ENCODE peak calls at places on chromosomes 5 and 9, in nine cellular contexts. One of them, this sample, is unnamed.

GRCh38 chr9:130172858-130173461 is 756 bp downstream of the NCS1 start:
- DNase-seq in foreskin melanocyte: peak
- DNase-seq in B cell: no peak
- DNase-seq in NB4: peak
- DNase-seq in right cardiac atrium: peak
- DNase-seq in stimulated activated CD4-positive, alpha-beta T cell treated with anti-CD3 and anti-CD28 coated beads, Interleukin-1b, Interleukin-23, amount 100 ng/mL, for 4 hours: peak
- DNase-seq in NCI-H187 treated with DMSO at 0.1 percent for 48 hours: no peak
- DNase-seq in activated effector memory CD4-positive, alpha-beta T cell treated with anti-CD3 and anti-CD28 coated beads, Interleukin-2, amount 50 U/mL, for 16 hours: peak
- DNase-seq in cardiac muscle cell: peak
- DNase-seq in this sample: no peak

GRCh38 chr5:92652735-92653134 is 928.3 kb downstream of the NR2F1-AS1 start:
- DNase-seq in stimulated activated CD4-positive, alpha-beta T cell treated with anti-CD3 and anti-CD28 coated beads, Interleukin-1b, Interleukin-23, amount 100 ng/mL, for 4 hours: no peak
- DNase-seq in B cell: no peak
- DNase-seq in NB4: no peak
- DNase-seq in right cardiac atrium: no peak
- DNase-seq in activated effector memory CD4-positive, alpha-beta T cell treated with anti-CD3 and anti-CD28 coated beads, Interleukin-2, amount 50 U/mL, for 16 hours: no peak
- DNase-seq in cardiac muscle cell: peak
- DNase-seq in foreskin melanocyte: no peak
- DNase-seq in NCI-H187 treated with DMSO at 0.1 percent for 48 hours: no peak
- DNase-seq in this sample: no peak

GRCh38 chr9:92324889-92325268 is 271 bp downstream of the NOL8 start:
- DNase-seq in foreskin melanocyte: no peak
- DNase-seq in activated effector memory CD4-positive, alpha-beta T cell treated with anti-CD3 and anti-CD28 coated beads, Interleukin-2, amount 50 U/mL, for 16 hours: no peak
- DNase-seq in cardiac muscle cell: no peak
- DNase-seq in NB4: no peak
- DNase-seq in stimulated activated CD4-positive, alpha-beta T cell treated with anti-CD3 and anti-CD28 coated beads, Interleukin-1b, Interleukin-23, amount 100 ng/mL, for 4 hours: no peak
- DNase-seq in NCI-H187 treated with DMSO at 0.1 percent for 48 hours: no peak
- DNase-seq in B cell: no peak
- DNase-seq in right cardiac atrium: no peak
- DNase-seq in this sample: no peak

GRCh38 chr9:69542942-69543704 is 129.0 kb downstream of the APBA1 start:
- DNase-seq in right cardiac atrium: peak
- DNase-seq in stimulated activated CD4-positive, alpha-beta T cell treated with anti-CD3 and anti-CD28 coated beads, Interleukin-1b, Interleukin-23, amount 100 ng/mL, for 4 hours: no peak
- DNase-seq in B cell: no peak
- DNase-seq in NCI-H187 treated with DMSO at 0.1 percent for 48 hours: peak
- DNase-seq in activated effector memory CD4-positive, alpha-beta T cell treated with anti-CD3 and anti-CD28 coated beads, Interleukin-2, amount 50 U/mL, for 16 hours: no peak
- DNase-seq in NB4: peak
- DNase-seq in cardiac muscle cell: no peak
- DNase-seq in foreskin melanocyte: no peak
- DNase-seq in this sample: peak

GRCh38 chr5:125603321-125603720 is 819.9 kb upstream of the GRAMD2B start:
- DNase-seq in NB4: no peak
- DNase-seq in activated effector memory CD4-positive, alpha-beta T cell treated with anti-CD3 and anti-CD28 coated beads, Interleukin-2, amount 50 U/mL, for 16 hours: no peak
- DNase-seq in B cell: no peak
- DNase-seq in stimulated activated CD4-positive, alpha-beta T cell treated with anti-CD3 and anti-CD28 coated beads, Interleukin-1b, Interleukin-23, amount 100 ng/mL, for 4 hours: no peak
- DNase-seq in NCI-H187 treated with DMSO at 0.1 percent for 48 hours: no peak
- DNase-seq in cardiac muscle cell: no peak
- DNase-seq in right cardiac atrium: no peak
- DNase-seq in foreskin melanocyte: no peak
- DNase-seq in this sample: no peak

GRCh38 chr9:114382951-114383865 is 4.6 kb downstream of the AKNA start:
- DNase-seq in foreskin melanocyte: peak
- DNase-seq in activated effector memory CD4-positive, alpha-beta T cell treated with anti-CD3 and anti-CD28 coated beads, Interleukin-2, amount 50 U/mL, for 16 hours: peak
- DNase-seq in B cell: peak
- DNase-seq in stimulated activated CD4-positive, alpha-beta T cell treated with anti-CD3 and anti-CD28 coated beads, Interleukin-1b, Interleukin-23, amount 100 ng/mL, for 4 hours: peak
- DNase-seq in NB4: peak
- DNase-seq in cardiac muscle cell: peak
- DNase-seq in NCI-H187 treated with DMSO at 0.1 percent for 48 hours: no peak
- DNase-seq in right cardiac atrium: peak
- DNase-seq in this sample: no peak

GRCh38 chr9:87062706-87063105 is 115.4 kb upstream of the GAS1 start:
- DNase-seq in NCI-H187 treated with DMSO at 0.1 percent for 48 hours: no peak
- DNase-seq in cardiac muscle cell: peak
- DNase-seq in right cardiac atrium: no peak
- DNase-seq in NB4: no peak
- DNase-seq in foreskin melanocyte: no peak
- DNase-seq in activated effector memory CD4-positive, alpha-beta T cell treated with anti-CD3 and anti-CD28 coated beads, Interleukin-2, amount 50 U/mL, for 16 hours: no peak
- DNase-seq in stimulated activated CD4-positive, alpha-beta T cell treated with anti-CD3 and anti-CD28 coated beads, Interleukin-1b, Interleukin-23, amount 100 ng/mL, for 4 hours: no peak
- DNase-seq in B cell: no peak
- DNase-seq in this sample: no peak

GRCh38 chr9:129174724-129175514 is 3.1 kb downstream of the IER5L start:
- DNase-seq in activated effector memory CD4-positive, alpha-beta T cell treated with anti-CD3 and anti-CD28 coated beads, Interleukin-2, amount 50 U/mL, for 16 hours: peak
- DNase-seq in cardiac muscle cell: peak
- DNase-seq in right cardiac atrium: peak
- DNase-seq in NB4: peak
- DNase-seq in stimulated activated CD4-positive, alpha-beta T cell treated with anti-CD3 and anti-CD28 coated beads, Interleukin-1b, Interleukin-23, amount 100 ng/mL, for 4 hours: peak
- DNase-seq in B cell: no peak
- DNase-seq in foreskin melanocyte: peak
- DNase-seq in NCI-H187 treated with DMSO at 0.1 percent for 48 hours: no peak
- DNase-seq in this sample: peak

GRCh38 chr5:78550891-78551290 is 97.7 kb downstream of the LHFPL2 start:
- DNase-seq in NCI-H187 treated with DMSO at 0.1 percent for 48 hours: no peak
- DNase-seq in B cell: no peak
- DNase-seq in right cardiac atrium: no peak
- DNase-seq in NB4: no peak
- DNase-seq in cardiac muscle cell: no peak
- DNase-seq in stimulated activated CD4-positive, alpha-beta T cell treated with anti-CD3 and anti-CD28 coated beads, Interleukin-1b, Interleukin-23, amount 100 ng/mL, for 4 hours: no peak
- DNase-seq in foreskin melanocyte: no peak
- DNase-seq in activated effector memory CD4-positive, alpha-beta T cell treated with anti-CD3 and anti-CD28 coated beads, Interleukin-2, amount 50 U/mL, for 16 hours: no peak
- DNase-seq in this sample: no peak

GRCh38 chr5:90017236-90017635 is 392.3 kb downstream of the CETN3 start:
- DNase-seq in NCI-H187 treated with DMSO at 0.1 percent for 48 hours: no peak
- DNase-seq in B cell: no peak
- DNase-seq in activated effector memory CD4-positive, alpha-beta T cell treated with anti-CD3 and anti-CD28 coated beads, Interleukin-2, amount 50 U/mL, for 16 hours: no peak
- DNase-seq in NB4: no peak
- DNase-seq in stimulated activated CD4-positive, alpha-beta T cell treated with anti-CD3 and anti-CD28 coated beads, Interleukin-1b, Interleukin-23, amount 100 ng/mL, for 4 hours: no peak
- DNase-seq in cardiac muscle cell: no peak
- DNase-seq in right cardiac atrium: no peak
- DNase-seq in foreskin melanocyte: no peak
- DNase-seq in this sample: no peak

GRCh38 chr5:150774145-150774544 is 4.4 kb upstream of the SMIM3 start:
- DNase-seq in foreskin melanocyte: peak
- DNase-seq in NCI-H187 treated with DMSO at 0.1 percent for 48 hours: no peak
- DNase-seq in cardiac muscle cell: peak
- DNase-seq in stimulated activated CD4-positive, alpha-beta T cell treated with anti-CD3 and anti-CD28 coated beads, Interleukin-1b, Interleukin-23, amount 100 ng/mL, for 4 hours: no peak
- DNase-seq in right cardiac atrium: no peak
- DNase-seq in NB4: peak
- DNase-seq in B cell: no peak
- DNase-seq in activated effector memory CD4-positive, alpha-beta T cell treated with anti-CD3 and anti-CD28 coated beads, Interleukin-2, amount 50 U/mL, for 16 hours: no peak
- DNase-seq in this sample: no peak

GRCh38 chr5:55402199-55402598 is 94.4 kb downstream of the MTREX start:
- DNase-seq in cardiac muscle cell: no peak
- DNase-seq in activated effector memory CD4-positive, alpha-beta T cell treated with anti-CD3 and anti-CD28 coated beads, Interleukin-2, amount 50 U/mL, for 16 hours: no peak
- DNase-seq in right cardiac atrium: no peak
- DNase-seq in B cell: no peak
- DNase-seq in NCI-H187 treated with DMSO at 0.1 percent for 48 hours: no peak
- DNase-seq in stimulated activated CD4-positive, alpha-beta T cell treated with anti-CD3 and anti-CD28 coated beads, Interleukin-1b, Interleukin-23, amount 100 ng/mL, for 4 hours: no peak
- DNase-seq in NB4: no peak
- DNase-seq in foreskin melanocyte: no peak
- DNase-seq in this sample: no peak

GRCh38 chr5:90297045-90297764 is 112.4 kb downstream of the CETN3 start:
- DNase-seq in cardiac muscle cell: no peak
- DNase-seq in stimulated activated CD4-positive, alpha-beta T cell treated with anti-CD3 and anti-CD28 coated beads, Interleukin-1b, Interleukin-23, amount 100 ng/mL, for 4 hours: no peak
- DNase-seq in right cardiac atrium: no peak
- DNase-seq in NCI-H187 treated with DMSO at 0.1 percent for 48 hours: no peak
- DNase-seq in foreskin melanocyte: no peak
- DNase-seq in NB4: no peak
- DNase-seq in activated effector memory CD4-positive, alpha-beta T cell treated with anti-CD3 and anti-CD28 coated beads, Interleukin-2, amount 50 U/mL, for 16 hours: no peak
- DNase-seq in B cell: no peak
- DNase-seq in this sample: no peak

GRCh38 chr9:2570615-2571479 is 50.7 kb upstream of the VLDLR start:
- DNase-seq in NB4: peak
- DNase-seq in cardiac muscle cell: peak
- DNase-seq in foreskin melanocyte: no peak
- DNase-seq in stimulated activated CD4-positive, alpha-beta T cell treated with anti-CD3 and anti-CD28 coated beads, Interleukin-1b, Interleukin-23, amount 100 ng/mL, for 4 hours: no peak
- DNase-seq in B cell: no peak
- DNase-seq in right cardiac atrium: peak
- DNase-seq in NCI-H187 treated with DMSO at 0.1 percent for 48 hours: no peak
- DNase-seq in activated effector memory CD4-positive, alpha-beta T cell treated with anti-CD3 and anti-CD28 coated beads, Interleukin-2, amount 50 U/mL, for 16 hours: peak
- DNase-seq in this sample: no peak

GRCh38 chr5:83764101-83764500 is 43.4 kb upstream of the HAPLN1 start:
- DNase-seq in activated effector memory CD4-positive, alpha-beta T cell treated with anti-CD3 and anti-CD28 coated beads, Interleukin-2, amount 50 U/mL, for 16 hours: no peak
- DNase-seq in right cardiac atrium: no peak
- DNase-seq in cardiac muscle cell: peak
- DNase-seq in foreskin melanocyte: no peak
- DNase-seq in stimulated activated CD4-positive, alpha-beta T cell treated with anti-CD3 and anti-CD28 coated beads, Interleukin-1b, Interleukin-23, amount 100 ng/mL, for 4 hours: no peak
- DNase-seq in B cell: no peak
- DNase-seq in NB4: no peak
- DNase-seq in NCI-H187 treated with DMSO at 0.1 percent for 48 hours: no peak
- DNase-seq in this sample: no peak

GRCh38 chr9:34992376-34992951 is 2.9 kb downstream of the DNAJB5 start:
- DNase-seq in right cardiac atrium: peak
- DNase-seq in foreskin melanocyte: peak
- DNase-seq in NB4: peak
- DNase-seq in activated effector memory CD4-positive, alpha-beta T cell treated with anti-CD3 and anti-CD28 coated beads, Interleukin-2, amount 50 U/mL, for 16 hours: peak
- DNase-seq in NCI-H187 treated with DMSO at 0.1 percent for 48 hours: no peak
- DNase-seq in B cell: no peak
- DNase-seq in stimulated activated CD4-positive, alpha-beta T cell treated with anti-CD3 and anti-CD28 coated beads, Interleukin-1b, Interleukin-23, amount 100 ng/mL, for 4 hours: peak
- DNase-seq in cardiac muscle cell: peak
- DNase-seq in this sample: no peak

This sample was measured in anterior cingulate cortex.